ENCODE peak calls at places on chromosomes 3 and 15, in nine cellular contexts. J is LoVo; O is stimulated activated CD4-positive, alpha-beta T cell treated with anti-CD3 and anti-CD28 coated beads, Interleukin-12 subunit alpha, Interleukin-12 subunit beta, amount 100 ng/mL, for 4 hours; V is Daoy; M is activated naive CD8-positive, alpha-beta T cell treated with anti-CD3 and anti-CD28 coated beads for 36 hours; W is WERI-Rb-1; S is stimulated activated CD8-positive, alpha-beta memory T cell treated with anti-CD3 and anti-CD28 coated beads, Interleukin-15, amount 100 ng/mL, for 24 hours; R is activated CD8-positive, alpha-beta memory T cell treated with anti-CD3 and anti-CD28 coated beads for 1 hour; A is activated naive CD4-positive, alpha-beta T cell. Z is an unnamed sample.

GRCh38 chr3:45922039-45922326 is 21.3 kb upstream of the CXCR6 start:
- DNase-seq in M (no peak), A (no peak), V (no peak), W (no peak), R (no peak), S (no peak), J (no peak), O (no peak), Z (no peak)

GRCh38 chr15:49023354-49023753 is 22.9 kb downstream of the SECISBP2L start:
- DNase-seq in M (no peak), A (no peak), S (no peak), O (no peak), R (no peak), J (no peak), W (no peak), V (no peak), Z (no peak)

GRCh38 chr3:59764131-59764530 is 714.3 kb upstream of the CFAP20DC start:
- DNase-seq in O (no peak), V (no peak), M (no peak), A (no peak), R (no peak), W (no peak), S (no peak), J (no peak), Z (no peak)

GRCh38 chr3:19148768-19149091 is 420 bp downstream of the KCNH8 start:
- DNase-seq in R (no peak), O (no peak), S (no peak), J (no peak), W (no peak), M (no peak), A (no peak), V (no peak), Z (no peak)

GRCh38 chr15:81612631-81613030 is 238.6 kb upstream of the TMC3 start:
- DNase-seq in W (no peak), J (no peak), O (no peak), V (no peak), A (no peak), S (no peak), R (no peak), M (no peak), Z (no peak)

GRCh38 chr15:39447431-39447830 is 133.4 kb upstream of the THBS1 start:
- DNase-seq in R (no peak), V (no peak), A (no peak), M (no peak), S (no peak), O (no peak), W (no peak), J (no peak), Z (no peak)

GRCh38 chr15:48337626-48338025 is 6.4 kb downstream of the DUT start:
- DNase-seq in O (no peak), R (no peak), J (no peak), V (no peak), A (no peak), M (no peak), S (no peak), W (no peak), Z (no peak)

GRCh38 chr3:64740232-64740631 is 52.4 kb upstream of the ADAMTS9 start:
- DNase-seq in V (peak), A (no peak), M (no peak), R (no peak), S (no peak), J (no peak), W (no peak), O (no peak), Z (peak)

GRCh38 chr15:69554321-69554961 is 101.8 kb downstream of the RPLP1 start:
- DNase-seq in M (no peak), R (no peak), J (peak), V (no peak), A (no peak), S (no peak), W (no peak), O (no peak), Z (no peak)

GRCh38 chr3:45029661-45030060 is 3.6 kb downstream of the CLEC3B start:
- DNase-seq in M (no peak), O (no peak), S (no peak), W (no peak), R (no peak), A (no peak), J (no peak), V (peak), Z (no peak)

GRCh38 chr15:90681480-90681879 is 35.7 kb upstream of the BLM start:
- DNase-seq in R (no peak), M (no peak), W (no peak), O (no peak), S (no peak), A (no peak), J (no peak), V (peak), Z (no peak)

GRCh38 chr3:42831321-42831713 is 22.1 kb downstream of the ACKR2 start:
- DNase-seq in J (peak), A (peak), O (peak), W (peak), R (peak), V (peak), M (peak), S (peak), Z (no peak)

GRCh38 chr3:14278799-14279705 is 100.4 kb downstream of the LSM3 start:
- DNase-seq in R (no peak), J (no peak), S (no peak), W (peak), O (no peak), A (no peak), M (no peak), V (no peak), Z (no peak)

GRCh38 chr3:170670504-170670903 is 84.6 kb upstream of the SLC7A14 start:
- DNase-seq in S (no peak), W (no peak), V (no peak), J (no peak), R (no peak), M (no peak), A (no peak), O (no peak), Z (no peak)

GRCh38 chr15:22861151-22861550 is 22.7 kb downstream of the NIPA2 start:
- DNase-seq in V (no peak), S (no peak), A (no peak), J (no peak), M (no peak), W (no peak), O (no peak), R (no peak), Z (no peak)

GRCh38 chr3:4744405-4745239 is 234.6 kb upstream of the BHLHE40 start:
- DNase-seq in M (no peak), O (no peak), W (no peak), J (no peak), S (no peak), R (no peak), A (no peak), V (peak), Z (no peak)

GRCh38 chr3:132538072-132538471 is 59.0 kb upstream of the ACKR4 start:
- DNase-seq in S (no peak), J (no peak), O (no peak), V (no peak), R (no peak), A (no peak), M (no peak), W (no peak), Z (no peak)

GRCh38 chr3:76735153-76735552 is 304.7 kb upstream of the ROBO2 start:
- DNase-seq in R (no peak), S (no peak), A (no peak), O (no peak), J (no peak), M (no peak), V (no peak), W (no peak), Z (no peak)

GRCh38 chr3:128011140-128011539 is 41.1 kb upstream of the SEC61A1 start:
- DNase-seq in J (peak), M (peak), S (no peak), A (no peak), R (no peak), O (no peak), W (peak), V (peak), Z (no peak)

GRCh38 chr15:38176155-38176554 is 76.5 kb upstream of the SPRED1 start:
- DNase-seq in V (peak), W (no peak), R (no peak), J (no peak), O (no peak), A (no peak), M (no peak), S (no peak), Z (no peak)

GRCh38 chr15:70248116-70249025 is 150.7 kb upstream of the TLE3 start:
- DNase-seq in M (no peak), V (no peak), J (no peak), R (no peak), O (no peak), S (no peak), W (peak), A (no peak), Z (no peak)

GRCh38 chr3:58180099-58180880 is 30.5 kb downstream of the DNASE1L3 start:
- DNase-seq in J (no peak), R (no peak), S (no peak), M (no peak), O (no peak), A (no peak), W (no peak), V (no peak), Z (no peak)

GRCh38 chr3:133966954-133967353 is 62.8 kb downstream of the SLCO2A1 start:
- DNase-seq in S (no peak), M (no peak), O (no peak), V (no peak), A (no peak), W (no peak), J (no peak), R (no peak), Z (no peak)

GRCh38 chr3:110568246-110568645 is 503.4 kb upstream of the NECTIN3 start:
- DNase-seq in O (no peak), S (no peak), V (peak), M (no peak), R (no peak), A (no peak), J (no peak), W (no peak), Z (no peak)

GRCh38 chr3:66413151-66413751 is 87.6 kb downstream of the LRIG1 start:
- DNase-seq in V (peak), R (no peak), A (no peak), J (no peak), O (no peak), M (no peak), S (no peak), W (no peak), Z (no peak)

GRCh38 chr15:48924528-48925393 is 39.0 kb downstream of the SHC4 start:
- DNase-seq in M (no peak), O (no peak), A (no peak), S (no peak), R (no peak), W (no peak), V (no peak), J (no peak), Z (no peak)

GRCh38 chr3:125054436-125055164 is 1.2 kb downstream of the HEG1 start:
- DNase-seq in W (no peak), O (no peak), M (no peak), J (peak), V (peak), A (no peak), S (no peak), R (no peak), Z (no peak)

GRCh38 chr15:87563840-87564239 is 692.7 kb downstream of the NTRK3 start:
- DNase-seq in M (no peak), R (no peak), V (no peak), A (no peak), O (no peak), S (no peak), J (no peak), W (no peak), Z (no peak)

GRCh38 chr15:70033529-70034140 is 64.1 kb downstream of the TLE3 start:
- DNase-seq in V (peak), S (no peak), A (no peak), W (peak), R (no peak), J (no peak), M (no peak), O (no peak), Z (no peak)

GRCh38 chr3:53202331-53203015 is 41.5 kb downstream of the PRKCD start:
- DNase-seq in A (no peak), O (no peak), M (no peak), S (no peak), J (no peak), W (no peak), V (no peak), R (no peak), Z (no peak)

GRCh38 chr3:122774564-122774963 is 19.1 kb downstream of the HSPBAP1 start:
- DNase-seq in J (no peak), S (no peak), R (no peak), W (no peak), V (no peak), O (no peak), M (no peak), A (no peak), Z (no peak)

GRCh38 chr3:79085166-79085565 is 682.6 kb downstream of the ROBO1 start:
- DNase-seq in O (no peak), J (no peak), M (no peak), R (no peak), W (no peak), V (no peak), S (no peak), A (no peak), Z (no peak)

Z was measured in brain pericyte.